ENCODE peak calls at places on chromosomes 5 and 9, in ten cellular contexts. One of them, this sample, is unnamed.

GRCh38 chr9:137000177-137000930 is 4.0 kb upstream of the CLIC3 start:
- DNase-seq in RWPE1: no peak
- DNase-seq in MM.1S: peak
- DNase-seq in cardiac fibroblast: peak
- DNase-seq in CD8-positive, alpha-beta memory T cell: no peak
- DNase-seq in 8988T: no peak
- DNase-seq in cardiac muscle cell: no peak
- DNase-seq in activated gamma-delta T cell: no peak
- DNase-seq in PC-9: no peak
- DNase-seq in activated CD8-positive, alpha-beta memory T cell treated with anti-CD3 and anti-CD28 coated beads, Interleukin-2, amount 10 ng/mL, durations not matched to agents 7 days and 5 days: peak
- DNase-seq in this sample: no peak

GRCh38 chr5:137070521-137070920 is 428.6 kb downstream of the SPOCK1 start:
- DNase-seq in PC-9: no peak
- DNase-seq in 8988T: no peak
- DNase-seq in activated gamma-delta T cell: no peak
- DNase-seq in CD8-positive, alpha-beta memory T cell: no peak
- DNase-seq in RWPE1: no peak
- DNase-seq in cardiac muscle cell: no peak
- DNase-seq in MM.1S: no peak
- DNase-seq in activated CD8-positive, alpha-beta memory T cell treated with anti-CD3 and anti-CD28 coated beads, Interleukin-2, amount 10 ng/mL, durations not matched to agents 7 days and 5 days: no peak
- DNase-seq in cardiac fibroblast: no peak
- DNase-seq in this sample: no peak

GRCh38 chr9:87656485-87656884 is 69.4 kb upstream of the CTSL start:
- DNase-seq in PC-9: no peak
- DNase-seq in cardiac muscle cell: no peak
- DNase-seq in activated gamma-delta T cell: no peak
- DNase-seq in 8988T: no peak
- DNase-seq in MM.1S: no peak
- DNase-seq in activated CD8-positive, alpha-beta memory T cell treated with anti-CD3 and anti-CD28 coated beads, Interleukin-2, amount 10 ng/mL, durations not matched to agents 7 days and 5 days: no peak
- DNase-seq in CD8-positive, alpha-beta memory T cell: no peak
- DNase-seq in cardiac fibroblast: peak
- DNase-seq in RWPE1: no peak
- DNase-seq in this sample: no peak

GRCh38 chr9:129206401-129206800 is 28.3 kb upstream of the IER5L start:
- DNase-seq in RWPE1: no peak
- DNase-seq in MM.1S: no peak
- DNase-seq in CD8-positive, alpha-beta memory T cell: no peak
- DNase-seq in cardiac muscle cell: no peak
- DNase-seq in activated CD8-positive, alpha-beta memory T cell treated with anti-CD3 and anti-CD28 coated beads, Interleukin-2, amount 10 ng/mL, durations not matched to agents 7 days and 5 days: no peak
- DNase-seq in activated gamma-delta T cell: no peak
- DNase-seq in PC-9: no peak
- DNase-seq in 8988T: no peak
- DNase-seq in cardiac fibroblast: no peak
- DNase-seq in this sample: no peak

GRCh38 chr9:107650321-107650720 is 160.8 kb upstream of the KLF4 start:
- DNase-seq in cardiac fibroblast: peak
- DNase-seq in PC-9: no peak
- DNase-seq in RWPE1: no peak
- DNase-seq in cardiac muscle cell: no peak
- DNase-seq in activated CD8-positive, alpha-beta memory T cell treated with anti-CD3 and anti-CD28 coated beads, Interleukin-2, amount 10 ng/mL, durations not matched to agents 7 days and 5 days: no peak
- DNase-seq in CD8-positive, alpha-beta memory T cell: no peak
- DNase-seq in MM.1S: no peak
- DNase-seq in 8988T: no peak
- DNase-seq in activated gamma-delta T cell: no peak
- DNase-seq in this sample: no peak

GRCh38 chr9:136110082-136111061 is 8.3 kb downstream of the TMEM250 start:
- DNase-seq in 8988T: no peak
- DNase-seq in CD8-positive, alpha-beta memory T cell: no peak
- DNase-seq in activated CD8-positive, alpha-beta memory T cell treated with anti-CD3 and anti-CD28 coated beads, Interleukin-2, amount 10 ng/mL, durations not matched to agents 7 days and 5 days: peak
- DNase-seq in cardiac muscle cell: no peak
- DNase-seq in cardiac fibroblast: no peak
- DNase-seq in MM.1S: no peak
- DNase-seq in activated gamma-delta T cell: peak
- DNase-seq in RWPE1: no peak
- DNase-seq in PC-9: no peak
- DNase-seq in this sample: no peak

GRCh38 chr9:95507456-95508241 is 9.1 kb downstream of the PTCH1 start:
- DNase-seq in 8988T: no peak
- DNase-seq in CD8-positive, alpha-beta memory T cell: peak
- DNase-seq in RWPE1: peak
- DNase-seq in activated gamma-delta T cell: peak
- DNase-seq in cardiac muscle cell: peak
- DNase-seq in PC-9: peak
- DNase-seq in MM.1S: peak
- DNase-seq in cardiac fibroblast: peak
- DNase-seq in activated CD8-positive, alpha-beta memory T cell treated with anti-CD3 and anti-CD28 coated beads, Interleukin-2, amount 10 ng/mL, durations not matched to agents 7 days and 5 days: peak
- DNase-seq in this sample: peak

GRCh38 chr5:16493261-16493660 is 27.7 kb upstream of the ZNF622 start:
- DNase-seq in 8988T: no peak
- DNase-seq in activated CD8-positive, alpha-beta memory T cell treated with anti-CD3 and anti-CD28 coated beads, Interleukin-2, amount 10 ng/mL, durations not matched to agents 7 days and 5 days: no peak
- DNase-seq in CD8-positive, alpha-beta memory T cell: no peak
- DNase-seq in RWPE1: peak
- DNase-seq in cardiac fibroblast: peak
- DNase-seq in PC-9: peak
- DNase-seq in cardiac muscle cell: no peak
- DNase-seq in MM.1S: no peak
- DNase-seq in activated gamma-delta T cell: no peak
- DNase-seq in this sample: no peak

GRCh38 chr5:90182726-90183125 is 226.8 kb downstream of the CETN3 start:
- DNase-seq in cardiac fibroblast: no peak
- DNase-seq in cardiac muscle cell: no peak
- DNase-seq in RWPE1: peak
- DNase-seq in activated gamma-delta T cell: no peak
- DNase-seq in activated CD8-positive, alpha-beta memory T cell treated with anti-CD3 and anti-CD28 coated beads, Interleukin-2, amount 10 ng/mL, durations not matched to agents 7 days and 5 days: no peak
- DNase-seq in CD8-positive, alpha-beta memory T cell: no peak
- DNase-seq in MM.1S: no peak
- DNase-seq in 8988T: no peak
- DNase-seq in PC-9: peak
- DNase-seq in this sample: no peak

GRCh38 chr5:40679998-40680681 is 425 bp downstream of the PTGER4 start:
- DNase-seq in MM.1S: peak
- DNase-seq in cardiac muscle cell: no peak
- DNase-seq in CD8-positive, alpha-beta memory T cell: peak
- DNase-seq in PC-9: no peak
- DNase-seq in RWPE1: no peak
- DNase-seq in activated gamma-delta T cell: peak
- DNase-seq in 8988T: no peak
- DNase-seq in cardiac fibroblast: no peak
- DNase-seq in activated CD8-positive, alpha-beta memory T cell treated with anti-CD3 and anti-CD28 coated beads, Interleukin-2, amount 10 ng/mL, durations not matched to agents 7 days and 5 days: peak
- DNase-seq in this sample: peak

GRCh38 chr5:4553130-4553529 is 587.0 kb upstream of the ADAMTS16 start:
- DNase-seq in cardiac fibroblast: no peak
- DNase-seq in cardiac muscle cell: no peak
- DNase-seq in MM.1S: no peak
- DNase-seq in activated CD8-positive, alpha-beta memory T cell treated with anti-CD3 and anti-CD28 coated beads, Interleukin-2, amount 10 ng/mL, durations not matched to agents 7 days and 5 days: no peak
- DNase-seq in PC-9: no peak
- DNase-seq in activated gamma-delta T cell: no peak
- DNase-seq in RWPE1: no peak
- DNase-seq in CD8-positive, alpha-beta memory T cell: no peak
- DNase-seq in 8988T: no peak
- DNase-seq in this sample: no peak

GRCh38 chr5:10351199-10351881 is 2.2 kb upstream of the MARCHF6 start:
- DNase-seq in cardiac muscle cell: peak
- DNase-seq in cardiac fibroblast: peak
- DNase-seq in RWPE1: peak
- DNase-seq in CD8-positive, alpha-beta memory T cell: no peak
- DNase-seq in activated gamma-delta T cell: no peak
- DNase-seq in 8988T: no peak
- DNase-seq in MM.1S: no peak
- DNase-seq in PC-9: peak
- DNase-seq in activated CD8-positive, alpha-beta memory T cell treated with anti-CD3 and anti-CD28 coated beads, Interleukin-2, amount 10 ng/mL, durations not matched to agents 7 days and 5 days: no peak
- DNase-seq in this sample: no peak

GRCh38 chr5:74888117-74888516 is 21.9 kb upstream of the FAM169A start:
- DNase-seq in 8988T: no peak
- DNase-seq in MM.1S: no peak
- DNase-seq in activated gamma-delta T cell: no peak
- DNase-seq in cardiac muscle cell: no peak
- DNase-seq in RWPE1: no peak
- DNase-seq in activated CD8-positive, alpha-beta memory T cell treated with anti-CD3 and anti-CD28 coated beads, Interleukin-2, amount 10 ng/mL, durations not matched to agents 7 days and 5 days: no peak
- DNase-seq in CD8-positive, alpha-beta memory T cell: no peak
- DNase-seq in cardiac fibroblast: no peak
- DNase-seq in PC-9: no peak
- DNase-seq in this sample: no peak

GRCh38 chr9:127333326-127334064 is 63.5 kb upstream of the SLC2A8 start:
- DNase-seq in activated gamma-delta T cell: no peak
- DNase-seq in cardiac fibroblast: no peak
- DNase-seq in PC-9: no peak
- DNase-seq in cardiac muscle cell: no peak
- DNase-seq in activated CD8-positive, alpha-beta memory T cell treated with anti-CD3 and anti-CD28 coated beads, Interleukin-2, amount 10 ng/mL, durations not matched to agents 7 days and 5 days: no peak
- DNase-seq in CD8-positive, alpha-beta memory T cell: no peak
- DNase-seq in 8988T: no peak
- DNase-seq in RWPE1: no peak
- DNase-seq in MM.1S: no peak
- DNase-seq in this sample: no peak

GRCh38 chr9:123089790-123090189 is 56.3 kb downstream of the GPR21 start:
- DNase-seq in MM.1S: no peak
- DNase-seq in cardiac fibroblast: no peak
- DNase-seq in cardiac muscle cell: no peak
- DNase-seq in CD8-positive, alpha-beta memory T cell: no peak
- DNase-seq in RWPE1: no peak
- DNase-seq in 8988T: no peak
- DNase-seq in PC-9: no peak
- DNase-seq in activated gamma-delta T cell: no peak
- DNase-seq in activated CD8-positive, alpha-beta memory T cell treated with anti-CD3 and anti-CD28 coated beads, Interleukin-2, amount 10 ng/mL, durations not matched to agents 7 days and 5 days: no peak
- DNase-seq in this sample: no peak

GRCh38 chr5:157265714-157266285 is at the start of gene CYFIP2:
- DNase-seq in RWPE1: peak
- DNase-seq in 8988T: peak
- DNase-seq in CD8-positive, alpha-beta memory T cell: peak
- DNase-seq in activated CD8-positive, alpha-beta memory T cell treated with anti-CD3 and anti-CD28 coated beads, Interleukin-2, amount 10 ng/mL, durations not matched to agents 7 days and 5 days: peak
- DNase-seq in activated gamma-delta T cell: peak
- DNase-seq in PC-9: peak
- DNase-seq in MM.1S: peak
- DNase-seq in cardiac muscle cell: peak
- DNase-seq in cardiac fibroblast: no peak
- DNase-seq in this sample: peak

GRCh38 chr5:34743878-34744277 is 87.8 kb downstream of the RAI14 start:
- DNase-seq in cardiac fibroblast: peak
- DNase-seq in MM.1S: no peak
- DNase-seq in RWPE1: no peak
- DNase-seq in cardiac muscle cell: peak
- DNase-seq in CD8-positive, alpha-beta memory T cell: no peak
- DNase-seq in activated gamma-delta T cell: no peak
- DNase-seq in PC-9: no peak
- DNase-seq in 8988T: no peak
- DNase-seq in activated CD8-positive, alpha-beta memory T cell treated with anti-CD3 and anti-CD28 coated beads, Interleukin-2, amount 10 ng/mL, durations not matched to agents 7 days and 5 days: no peak
- DNase-seq in this sample: no peak

GRCh38 chr5:60677831-60678664 is 21.9 kb downstream of the DEPDC1B start:
- DNase-seq in 8988T: no peak
- DNase-seq in MM.1S: peak
- DNase-seq in RWPE1: peak
- DNase-seq in CD8-positive, alpha-beta memory T cell: no peak
- DNase-seq in activated CD8-positive, alpha-beta memory T cell treated with anti-CD3 and anti-CD28 coated beads, Interleukin-2, amount 10 ng/mL, durations not matched to agents 7 days and 5 days: no peak
- DNase-seq in PC-9: no peak
- DNase-seq in activated gamma-delta T cell: no peak
- DNase-seq in cardiac muscle cell: peak
- DNase-seq in cardiac fibroblast: peak
- DNase-seq in this sample: no peak

GRCh38 chr5:15529821-15530220 is 29.8 kb downstream of the FBXL7 start:
- DNase-seq in PC-9: no peak
- DNase-seq in CD8-positive, alpha-beta memory T cell: no peak
- DNase-seq in activated gamma-delta T cell: no peak
- DNase-seq in cardiac fibroblast: no peak
- DNase-seq in 8988T: no peak
- DNase-seq in cardiac muscle cell: no peak
- DNase-seq in RWPE1: no peak
- DNase-seq in activated CD8-positive, alpha-beta memory T cell treated with anti-CD3 and anti-CD28 coated beads, Interleukin-2, amount 10 ng/mL, durations not matched to agents 7 days and 5 days: no peak
- DNase-seq in MM.1S: no peak
- DNase-seq in this sample: no peak

GRCh38 chr9:12798066-12798770 is 23.4 kb downstream of the LURAP1L start:
- DNase-seq in 8988T: no peak
- DNase-seq in CD8-positive, alpha-beta memory T cell: no peak
- DNase-seq in RWPE1: peak
- DNase-seq in cardiac muscle cell: no peak
- DNase-seq in activated gamma-delta T cell: no peak
- DNase-seq in cardiac fibroblast: peak
- DNase-seq in MM.1S: no peak
- DNase-seq in activated CD8-positive, alpha-beta memory T cell treated with anti-CD3 and anti-CD28 coated beads, Interleukin-2, amount 10 ng/mL, durations not matched to agents 7 days and 5 days: no peak
- DNase-seq in PC-9: no peak
- DNase-seq in this sample: no peak

GRCh38 chr5:139014726-139015125 is 139.6 kb upstream of the LRRTM2 start:
- DNase-seq in 8988T: no peak
- DNase-seq in cardiac muscle cell: no peak
- DNase-seq in cardiac fibroblast: peak
- DNase-seq in activated CD8-positive, alpha-beta memory T cell treated with anti-CD3 and anti-CD28 coated beads, Interleukin-2, amount 10 ng/mL, durations not matched to agents 7 days and 5 days: no peak
- DNase-seq in PC-9: peak
- DNase-seq in CD8-positive, alpha-beta memory T cell: no peak
- DNase-seq in activated gamma-delta T cell: no peak
- DNase-seq in RWPE1: peak
- DNase-seq in MM.1S: no peak
- DNase-seq in this sample: no peak

GRCh38 chr5:127028822-127029457 is 1.4 kb downstream of the MARCHF3 start:
- DNase-seq in CD8-positive, alpha-beta memory T cell: no peak
- DNase-seq in activated gamma-delta T cell: no peak
- DNase-seq in 8988T: no peak
- DNase-seq in cardiac muscle cell: peak
- DNase-seq in MM.1S: no peak
- DNase-seq in cardiac fibroblast: peak
- DNase-seq in PC-9: no peak
- DNase-seq in activated CD8-positive, alpha-beta memory T cell treated with anti-CD3 and anti-CD28 coated beads, Interleukin-2, amount 10 ng/mL, durations not matched to agents 7 days and 5 days: no peak
- DNase-seq in RWPE1: no peak
- DNase-seq in this sample: no peak

GRCh38 chr9:91890662-91891061 is 59.4 kb downstream of the ROR2 start:
- DNase-seq in activated CD8-positive, alpha-beta memory T cell treated with anti-CD3 and anti-CD28 coated beads, Interleukin-2, amount 10 ng/mL, durations not matched to agents 7 days and 5 days: no peak
- DNase-seq in 8988T: no peak
- DNase-seq in activated gamma-delta T cell: no peak
- DNase-seq in cardiac muscle cell: no peak
- DNase-seq in cardiac fibroblast: no peak
- DNase-seq in RWPE1: no peak
- DNase-seq in CD8-positive, alpha-beta memory T cell: no peak
- DNase-seq in PC-9: no peak
- DNase-seq in MM.1S: no peak
- DNase-seq in this sample: no peak

GRCh38 chr5:27083763-27084420 is 45.5 kb upstream of the CDH9 start:
- DNase-seq in MM.1S: no peak
- DNase-seq in cardiac fibroblast: no peak
- DNase-seq in 8988T: no peak
- DNase-seq in PC-9: no peak
- DNase-seq in RWPE1: no peak
- DNase-seq in CD8-positive, alpha-beta memory T cell: no peak
- DNase-seq in cardiac muscle cell: no peak
- DNase-seq in activated gamma-delta T cell: no peak
- DNase-seq in activated CD8-positive, alpha-beta memory T cell treated with anti-CD3 and anti-CD28 coated beads, Interleukin-2, amount 10 ng/mL, durations not matched to agents 7 days and 5 days: no peak
- DNase-seq in this sample: no peak

GRCh38 chr9:98228392-98229089 is 26.9 kb downstream of the TBC1D2 start:
- DNase-seq in cardiac muscle cell: no peak
- DNase-seq in CD8-positive, alpha-beta memory T cell: no peak
- DNase-seq in activated gamma-delta T cell: no peak
- DNase-seq in MM.1S: no peak
- DNase-seq in 8988T: no peak
- DNase-seq in activated CD8-positive, alpha-beta memory T cell treated with anti-CD3 and anti-CD28 coated beads, Interleukin-2, amount 10 ng/mL, durations not matched to agents 7 days and 5 days: no peak
- DNase-seq in RWPE1: no peak
- DNase-seq in cardiac fibroblast: no peak
- DNase-seq in PC-9: no peak
- DNase-seq in this sample: peak

GRCh38 chr5:178323541-178323865 is 90.9 kb upstream of the PHYKPL start:
- DNase-seq in MM.1S: no peak
- DNase-seq in cardiac muscle cell: no peak
- DNase-seq in RWPE1: no peak
- DNase-seq in cardiac fibroblast: no peak
- DNase-seq in activated CD8-positive, alpha-beta memory T cell treated with anti-CD3 and anti-CD28 coated beads, Interleukin-2, amount 10 ng/mL, durations not matched to agents 7 days and 5 days: no peak
- DNase-seq in activated gamma-delta T cell: no peak
- DNase-seq in PC-9: no peak
- DNase-seq in 8988T: no peak
- DNase-seq in CD8-positive, alpha-beta memory T cell: no peak
- DNase-seq in this sample: peak

GRCh38 chr5:160133918-160134304 is 14.7 kb upstream of the PWWP2A start:
- DNase-seq in MM.1S: no peak
- DNase-seq in cardiac muscle cell: no peak
- DNase-seq in PC-9: no peak
- DNase-seq in RWPE1: no peak
- DNase-seq in CD8-positive, alpha-beta memory T cell: no peak
- DNase-seq in cardiac fibroblast: no peak
- DNase-seq in activated CD8-positive, alpha-beta memory T cell treated with anti-CD3 and anti-CD28 coated beads, Interleukin-2, amount 10 ng/mL, durations not matched to agents 7 days and 5 days: no peak
- DNase-seq in 8988T: no peak
- DNase-seq in activated gamma-delta T cell: no peak
- DNase-seq in this sample: no peak